ENCODE peak calls at places on chromosomes 3 and 15, in four cellular contexts. A is HFF-Myc; Q is PC-3; L is CD4-positive, alpha-beta T cell. C is an unnamed sample.

GRCh38 chr15:22873204-22873701 is 34.8 kb downstream of the NIPA2 start:
- DNase-seq in A (no peak), Q (peak; percentile 83), L (no peak), C (no peak)

GRCh38 chr15:67101981-67102929 is 36.9 kb downstream of the SMAD3 start:
- DNase-seq in A (no peak), Q (peak; percentile 14), L (peak; percentile 62), C (no peak)

GRCh38 chr3:119778176-119778575 is 3.7 kb upstream of the NR1I2 start:
- DNase-seq in A (no peak), Q (no peak), L (no peak), C (no peak)

GRCh38 chr15:86743283-86743903 is 663.7 kb downstream of the AGBL1 start:
- DNase-seq in A (no peak), Q (peak; percentile 63), L (peak; percentile 47), C (no peak)

GRCh38 chr15:65460948-65461347 is 38.2 kb upstream of the IGDCC4 start:
- DNase-seq in A (no peak), Q (no peak), L (no peak), C (no peak)

GRCh38 chr15:85890620-85890980 is 95.9 kb upstream of the KLHL25 start:
- DNase-seq in A (no peak), Q (no peak), L (no peak), C (no peak)

GRCh38 chr15:48856947-48857346 is 21.0 kb upstream of the EID1 start:
- DNase-seq in A (no peak), Q (no peak), L (no peak), C (no peak)

GRCh38 chr3:58874248-58874741 is 175.5 kb downstream of the CFAP20DC start:
- DNase-seq in A (peak; percentile 60), Q (peak; percentile 84), L (no peak), C (no peak)

GRCh38 chr3:194633349-194634004 is at the start of gene TMEM44:
- DNase-seq in A (no peak), Q (peak; percentile 85), L (peak; percentile 58), C (peak; percentile 75)

GRCh38 chr3:177478170-177478859 is 281.0 kb upstream of the TBL1XR1 start:
- DNase-seq in A (peak; percentile 89), Q (peak; percentile 98), L (no peak), C (no peak)

GRCh38 chr15:77497108-77497737 is 76.5 kb downstream of the HMG20A start:
- DNase-seq in A (no peak), Q (no peak), L (no peak), C (no peak)

GRCh38 chr3:10665611-10666010 is 150.4 kb upstream of the SLC6A11 start:
- DNase-seq in A (no peak), Q (no peak), L (no peak), C (no peak)

GRCh38 chr3:197376020-197376419 is 77.6 kb upstream of the DLG1 start:
- DNase-seq in A (no peak), Q (no peak), L (no peak), C (no peak)

GRCh38 chr3:44989636-44990373 is 13.8 kb downstream of the EXOSC7 start:
- DNase-seq in A (no peak), Q (no peak), L (no peak), C (no peak)

GRCh38 chr15:57528940-57529565 is 62.7 kb upstream of the MYZAP start:
- DNase-seq in A (no peak), Q (no peak), L (no peak), C (no peak)
- TF ChIP-seq CTCF in A (no peak), Q (no peak), L (no peak), C (no peak)

GRCh38 chr15:70118599-70118998 is 20.9 kb upstream of the TLE3 start:
- DNase-seq in A (no peak), Q (no peak), L (no peak), C (no peak)
- TF ChIP-seq CTCF in A (no peak), Q (no peak), L (no peak), C (no peak)

DNA sequence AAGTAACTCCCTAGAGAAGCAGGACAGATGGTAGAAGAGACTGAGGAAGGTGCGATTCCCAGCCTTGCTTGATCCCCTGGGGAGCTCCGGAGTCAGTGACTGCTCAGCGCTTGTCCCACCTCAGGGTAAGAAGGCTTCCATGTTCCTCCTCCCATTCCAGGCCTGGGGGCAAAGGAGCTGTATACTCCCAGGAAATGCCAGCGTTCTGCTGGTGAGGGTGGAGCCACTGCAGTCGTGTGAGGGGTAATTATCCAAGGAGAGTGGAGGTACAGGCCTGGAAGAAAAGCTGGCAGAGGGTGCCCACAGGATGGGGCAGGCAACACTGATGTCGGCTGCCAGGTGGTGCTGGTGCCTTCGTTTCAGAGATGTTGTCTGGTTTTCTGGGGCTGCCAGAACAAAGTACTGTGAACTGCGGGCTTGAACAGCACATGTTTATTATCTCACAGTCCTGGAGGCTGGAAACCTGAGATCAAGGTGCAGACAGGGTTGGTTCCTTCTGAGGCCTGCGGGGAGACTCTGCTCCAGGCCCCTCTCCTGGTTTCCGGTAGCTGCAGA is 12.1 kb upstream of the APBA2 start:
- DNase-seq in A (no peak), Q (no peak), L (peak; percentile 50), C (no peak)
- TF ChIP-seq CTCF in A (no peak), Q (no peak), L (peak; percentile 42), C (no peak)

GRCh38 chr3:187136936-187137335 is 2.4 kb downstream of the RPL39L start:
- DNase-seq in A (no peak), Q (peak; percentile 81), L (no peak), C (no peak)

GRCh38 chr3:187136347-187136746 is 2.9 kb downstream of the RPL39L start:
- DNase-seq in A (no peak), Q (no peak), L (no peak), C (no peak)

GRCh38 chr3:187139126-187139894 is at the start of gene RPL39L:
- DNase-seq in A (peak; percentile 56), Q (peak; percentile 88), L (peak; percentile 91), C (peak; percentile 95)

DNA sequence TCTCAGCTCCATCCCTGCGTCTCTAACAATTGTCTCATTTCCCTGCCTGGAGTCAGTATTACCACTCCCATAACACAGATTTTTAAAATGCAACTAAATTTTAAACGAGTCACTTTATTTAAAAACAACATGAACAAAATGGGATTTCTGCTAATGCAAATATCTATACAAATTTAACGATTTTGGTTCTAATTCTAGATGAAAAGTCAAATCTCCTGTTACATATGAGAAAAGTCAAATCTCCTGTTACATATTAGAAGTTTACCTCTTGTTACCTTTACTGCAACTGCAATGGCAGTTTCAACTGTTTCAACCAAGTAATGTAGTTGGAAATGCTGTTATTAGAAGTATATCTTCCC is 578 bp upstream of the RPL39L start:
- DNase-seq in A (no peak), Q (no peak), L (no peak), C (no peak)
- TF ChIP-seq CTCF in A (no peak), Q (no peak), L (peak; percentile 52), C (no peak)

GRCh38 chr3:43695443-43695842 is 4.7 kb downstream of the ABHD5 start:
- DNase-seq in A (no peak), Q (peak; percentile 17), L (no peak), C (no peak)
- TF ChIP-seq CTCF in A (no peak), Q (no peak), L (no peak), C (no peak)

DNA sequence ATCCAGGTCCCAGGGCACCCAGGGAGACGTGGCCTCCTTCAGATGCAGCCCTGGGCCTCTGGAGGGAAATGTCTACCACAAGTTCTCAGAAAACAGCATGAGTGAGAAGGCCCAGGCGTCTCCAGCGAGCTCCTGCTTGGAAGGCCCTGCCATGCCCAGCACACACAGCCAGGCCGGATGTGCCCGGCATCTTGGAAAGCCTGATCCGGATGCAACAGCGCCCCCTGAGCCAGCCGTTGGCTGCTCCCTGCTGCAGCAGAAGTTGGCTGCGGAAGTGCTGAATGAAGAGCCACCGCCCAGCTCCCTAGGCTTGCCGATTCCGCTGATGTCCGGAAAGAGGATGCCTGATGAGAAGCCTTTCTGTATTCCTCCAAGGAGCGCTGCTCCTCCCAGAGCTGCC is 856 bp downstream of the NPAP1 start:
- DNase-seq in A (no peak), Q (no peak), L (no peak), C (no peak)
- TF ChIP-seq CTCF in A (no peak), Q (no peak), L (no peak), C (no peak)

DNA sequence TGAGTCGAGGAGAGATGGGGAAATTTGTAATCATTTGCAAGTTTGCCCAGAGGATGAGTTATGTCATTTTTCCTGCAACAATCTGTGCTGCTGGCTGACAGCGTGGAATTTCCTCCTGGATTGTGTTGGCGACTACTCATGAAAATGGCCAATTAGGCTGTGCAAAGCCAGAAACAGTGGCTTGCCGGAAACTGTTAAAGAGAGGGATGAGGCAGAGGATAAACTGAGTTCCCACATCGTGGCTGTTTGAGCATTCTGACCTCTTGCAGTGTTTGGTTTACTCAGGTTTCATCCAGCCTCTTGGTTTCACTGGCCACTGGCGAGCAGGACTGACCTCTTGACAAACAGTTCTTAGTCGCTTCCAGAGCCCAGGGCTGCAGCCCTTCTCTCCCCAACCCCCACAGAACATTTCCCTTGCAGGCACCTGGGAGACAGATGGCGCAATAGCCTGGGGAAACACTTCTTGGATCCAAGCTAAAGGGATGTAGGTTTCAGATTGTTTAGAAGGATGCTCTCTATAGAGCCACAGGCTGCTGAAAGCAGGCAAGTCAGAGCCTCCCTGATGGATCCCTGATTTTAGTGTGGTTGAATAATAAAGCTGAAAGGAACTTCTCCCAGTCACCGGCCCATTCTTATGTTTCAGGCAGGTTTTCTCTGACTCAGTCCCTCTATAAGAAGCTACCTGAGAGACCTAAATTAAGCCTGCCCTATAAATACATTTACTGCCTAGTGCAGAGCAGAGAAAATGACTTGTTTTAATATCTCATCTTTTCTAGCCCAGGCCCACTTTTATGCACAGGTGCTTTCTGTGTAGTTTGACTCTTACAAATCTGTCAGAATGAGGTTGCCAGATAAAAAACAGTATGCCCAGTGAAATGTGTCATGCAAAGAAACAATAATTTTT is 92.8 kb upstream of the UBE2E1 start:
- DNase-seq in A (peak; percentile 86), Q (peak; percentile 82), L (no peak), C (no peak)
- TF ChIP-seq CTCF in A (no peak), Q (peak; percentile 62), L (no peak), C (no peak)

GRCh38 chr3:54541369-54541768 is 386.5 kb downstream of the LRTM1 start:
- DNase-seq in A (no peak), Q (no peak), L (no peak), C (no peak)

GRCh38 chr3:54537506-54537905 is 390.4 kb downstream of the LRTM1 start:
- DNase-seq in A (no peak), Q (no peak), L (no peak), C (no peak)

GRCh38 chr3:54536450-54536849 is 391.4 kb downstream of the LRTM1 start:
- DNase-seq in A (no peak), Q (no peak), L (no peak), C (no peak)

GRCh38 chr3:54535619-54536018 is 392.2 kb downstream of the LRTM1 start:
- DNase-seq in A (no peak), Q (no peak), L (no peak), C (no peak)

GRCh38 chr3:54538346-54538745 is 389.5 kb downstream of the LRTM1 start:
- DNase-seq in A (no peak), Q (no peak), L (no peak), C (no peak)
- TF ChIP-seq CTCF in A (no peak), Q (no peak), L (no peak), C (no peak)

GRCh38 chr3:60182697-60183096 is 1068.6 kb downstream of the FHIT start:
- DNase-seq in A (no peak), Q (no peak), L (no peak), C (no peak)
- TF ChIP-seq CTCF in A (no peak), Q (no peak), L (no peak), C (no peak)